ENCODE peak calls at places on chromosome 3, in eight cellular contexts. O is EH; I is cardiac muscle cell; S is foreskin melanocyte; J is natural killer cell; P is body of pancreas; T is NCI-H2081; A is activated naive CD4-positive, alpha-beta T cell treated with anti-CD3 and anti-CD28 coated beads, Interleukin-2, amount 50 U/mL, for 72 hours. Y is an unnamed sample.

GRCh38 chr3:20323307-20323927 is 137.4 kb upstream of the SGO1 start:
- DNase-seq in O (no peak), I (no peak), S (no peak), J (no peak), P (no peak), T (no peak), A (no peak), Y (no peak)

GRCh38 chr3:184554470-184554869 is 7.1 kb upstream of the EPHB3 start:
- DNase-seq in O (no peak), I (no peak), S (no peak), J (no peak), P (no peak), T (no peak), A (no peak), Y (no peak)

GRCh38 chr3:108946292-108947290 is 7.1 kb downstream of the GUCA1C start:
- DNase-seq in O (no peak), I (no peak), S (no peak), J (no peak), P (no peak), T (no peak), A (no peak), Y (peak)

GRCh38 chr3:42250761-42251160 is 15.2 kb downstream of the CCK start:
- DNase-seq in O (no peak), I (no peak), S (no peak), J (no peak), P (no peak), T (no peak), A (no peak), Y (no peak)

GRCh38 chr3:146169891-146170290 is 8.9 kb upstream of the PLOD2 start:
- DNase-seq in O (no peak), I (no peak), S (no peak), J (no peak), P (no peak), T (no peak), A (no peak), Y (no peak)

GRCh38 chr3:135000465-135000864 is 205.4 kb downstream of the EPHB1 start:
- DNase-seq in O (no peak), I (no peak), S (no peak), J (no peak), P (no peak), T (peak), A (no peak), Y (no peak)

GRCh38 chr3:197498499-197499241 is 57.1 kb downstream of the BDH1 start:
- DNase-seq in O (no peak), I (no peak), S (no peak), J (no peak), P (no peak), T (peak), A (no peak), Y (no peak)

GRCh38 chr3:183393625-183394024 is 34.8 kb downstream of the MCF2L2 start:
- DNase-seq in O (no peak), I (no peak), S (no peak), J (no peak), P (no peak), T (no peak), A (no peak), Y (no peak)

GRCh38 chr3:61872077-61872706 is 310.8 kb downstream of the PTPRG start:
- DNase-seq in O (no peak), I (no peak), S (no peak), J (no peak), P (no peak), T (no peak), A (no peak), Y (no peak)

GRCh38 chr3:159455741-159456181 is 532.9 kb upstream of the IL12A start:
- DNase-seq in O (peak), I (no peak), S (no peak), J (no peak), P (no peak), T (no peak), A (no peak), Y (no peak)

GRCh38 chr3:182585532-182586150 is 207.7 kb upstream of the ATP11B start:
- DNase-seq in O (no peak), I (no peak), S (no peak), J (no peak), P (no peak), T (no peak), A (no peak), Y (no peak)

GRCh38 chr3:183485585-183485984 is 57.2 kb upstream of the MCF2L2 start:
- DNase-seq in O (no peak), I (no peak), S (no peak), J (no peak), P (no peak), T (no peak), A (no peak), Y (no peak)

GRCh38 chr3:129123314-129124060 is 1.9 kb upstream of the RAB43 start:
- DNase-seq in O (peak), I (no peak), S (no peak), J (no peak), P (peak), T (no peak), A (no peak), Y (no peak)

Y was measured in COLO829.